ENCODE peak calls at places on chromosome 4, in ten cellular contexts. S, N, T, X, A, B, V, K, J and L are unnamed samples.

GRCh38 chr4:6137027-6137746 is 63.2 kb downstream of the JAKMIP1 start:
- DNase-seq in X (no peak), B (no peak), A (no peak), N (no peak), V (no peak), S (no peak), J (no peak), K (no peak), T (no peak), L (no peak)

GRCh38 chr4:149983931-149984330 is 94.3 kb upstream of the DCLK2 start:
- DNase-seq in V (no peak), S (no peak), B (no peak), J (no peak), K (no peak), X (no peak), N (no peak), T (no peak), A (no peak), L (no peak)

GRCh38 chr4:124389591-124389990 is 322.9 kb downstream of the ANKRD50 start:
- DNase-seq in V (no peak), T (no peak), S (no peak), N (no peak), J (no peak), K (no peak), X (no peak), A (peak; percentile 10), B (no peak), L (no peak)

GRCh38 chr4:123554819-123555499 is 158.4 kb downstream of the SPRY1 start:
- DNase-seq in B (no peak), A (no peak), S (no peak), T (peak; percentile 44), V (no peak), N (no peak), K (no peak), J (no peak), X (no peak), L (no peak)

GRCh38 chr4:1356181-1356998 is 9.4 kb downstream of the UVSSA start:
- DNase-seq in N (no peak), B (no peak), A (peak; percentile 32), S (peak; percentile 36), X (no peak), J (no peak), T (peak; percentile 42), V (no peak), K (peak; percentile 64), L (no peak)

GRCh38 chr4:61408861-61409260 is 208.7 kb downstream of the ADGRL3 start:
- DNase-seq in K (no peak), X (no peak), S (no peak), N (no peak), J (no peak), A (no peak), B (no peak), V (no peak), T (no peak), L (no peak)

GRCh38 chr4:47744253-47744652 is 93.6 kb downstream of the CORIN start:
- DNase-seq in N (no peak), J (no peak), K (no peak), V (no peak), A (no peak), S (no peak), B (no peak), T (no peak), X (no peak), L (no peak)

GRCh38 chr4:89254847-89255246 is 52.8 kb downstream of the GPRIN3 start:
- DNase-seq in V (no peak), N (no peak), X (no peak), B (peak; percentile 43), K (no peak), T (no peak), J (no peak), S (no peak), A (peak; percentile 7), L (no peak)

GRCh38 chr4:27886075-27886474 is 1025.4 kb downstream of the STIM2 start:
- DNase-seq in J (no peak), V (no peak), B (no peak), S (no peak), X (no peak), A (no peak), N (no peak), T (no peak), K (no peak), L (no peak)

GRCh38 chr4:183377491-183377890 is 55.3 kb upstream of the CLDN24 start:
- DNase-seq in A (no peak), T (no peak), B (no peak), X (no peak), S (no peak), V (no peak), N (no peak), K (no peak), J (no peak), L (no peak)

GRCh38 chr4:38230121-38230728 is 270.0 kb downstream of the PTTG2 start:
- DNase-seq in J (no peak), B (no peak), N (no peak), V (no peak), X (no peak), T (no peak), S (no peak), K (no peak), A (no peak), L (peak; percentile 79)

GRCh38 chr4:48068182-48068581 is 51.6 kb downstream of the NIPAL1 start:
- DNase-seq in T (no peak), J (no peak), A (no peak), N (no peak), S (no peak), K (no peak), B (no peak), X (no peak), V (no peak), L (no peak)

GRCh38 chr4:170003071-170004070 is 22.8 kb downstream of the MFAP3L start:
- DNase-seq in J (no peak), S (no peak), A (no peak), V (no peak), N (no peak), T (no peak), X (no peak), K (no peak), B (no peak), L (no peak)

GRCh38 chr4:3780347-3781171 is 14.4 kb downstream of the ADRA2C start:
- DNase-seq in S (no peak), V (no peak), B (no peak), A (no peak), T (no peak), J (no peak), N (no peak), K (no peak), X (no peak), L (no peak)

GRCh38 chr4:29082684-29083083 is 1637.5 kb upstream of the PCDH7 start:
- DNase-seq in T (no peak), K (no peak), A (no peak), N (no peak), X (no peak), V (no peak), B (no peak), J (no peak), S (no peak), L (no peak)

DNA sequence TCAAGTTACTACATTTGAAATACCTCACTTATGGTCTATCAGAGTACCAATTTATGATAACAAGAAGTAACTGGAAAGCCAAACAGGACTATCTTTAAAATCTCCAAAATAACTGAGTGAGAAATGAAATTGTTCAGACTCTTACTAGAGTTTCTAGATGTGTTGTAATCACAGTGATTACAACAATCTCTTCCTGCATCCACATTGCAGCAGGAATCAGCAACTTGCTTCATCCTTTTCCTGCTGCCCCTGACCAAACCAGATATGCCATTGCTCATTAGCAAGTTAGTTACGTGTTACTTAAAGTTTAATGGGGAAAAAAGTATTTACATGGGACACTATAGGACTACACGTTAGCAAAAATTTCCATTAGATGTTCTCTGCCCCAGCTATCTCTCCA is 245.1 kb upstream of the SMIM31 start:
- DNase-seq in A (no peak), X (no peak), N (no peak), V (no peak), K (no peak), T (no peak), S (no peak), J (no peak), B (no peak), L (no peak)
- TF ChIP-seq CTCF in A (no peak), X (no peak), N (no peak), V (no peak), K (no peak), T (no peak), S (no peak), J (no peak), B (no peak), L (no peak)

GRCh38 chr4:147683172-147683571 is 791 bp downstream of the PRMT9 start:
- DNase-seq in T (no peak), B (no peak), A (peak; percentile 32), K (no peak), J (no peak), V (no peak), N (no peak), X (no peak), S (no peak), L (peak; percentile 43)
- H3K4me3 ChIP-seq in T (peak overlapping the region; percentile 57), B (peak overlapping the region; percentile 73), A (peak overlapping the region; percentile 82), K (peak overlapping the region; percentile 90), J (peak overlapping the region; percentile 86), V (peak overlapping the region; percentile 60), N (peak overlapping the region; percentile 86), X (peak overlapping the region; percentile 61), S (peak overlapping the region; percentile 83), L (peak overlapping the region; percentile 33)

GRCh38 chr4:155688211-155688610 is 21.6 kb downstream of the GUCY1A1 start:
- DNase-seq in K (no peak), J (no peak), T (no peak), X (no peak), S (no peak), N (no peak), A (no peak), B (no peak), V (no peak), L (no peak)
- H3K4me1 ChIP-seq in K (peaks cover 84% of the 10 kb centered on the region), J (peaks cover 3% of the 10 kb centered on the region), T (peaks cover 31% of the 10 kb centered on the region), X (no peaks in the 10 kb centered on the region), S (no peaks in the 10 kb centered on the region), N (peaks cover 22% of the 10 kb centered on the region), A (no peaks in the 10 kb centered on the region), B (no peaks in the 10 kb centered on the region), V (peaks cover 13% of the 10 kb centered on the region), L (no peaks in the 10 kb centered on the region)

GRCh38 chr4:74203467-74203866 is 45.5 kb downstream of the MTHFD2L start:
- DNase-seq in B (no peak), K (no peak), A (no peak), S (no peak), V (no peak), X (no peak), T (no peak), N (no peak), J (no peak), L (no peak)

GRCh38 chr4:74205559-74205958 is 47.6 kb downstream of the MTHFD2L start:
- DNase-seq in T (no peak), S (no peak), K (no peak), V (no peak), X (no peak), A (no peak), N (no peak), B (no peak), J (no peak), L (no peak)

GRCh38 chr4:74202062-74202586 is 44.2 kb downstream of the MTHFD2L start:
- DNase-seq in J (no peak), T (no peak), S (no peak), B (no peak), A (peak; percentile 53), N (no peak), K (no peak), X (no peak), V (no peak), L (no peak)

GRCh38 chr4:74205046-74205445 is 47.1 kb downstream of the MTHFD2L start:
- DNase-seq in A (no peak), T (no peak), X (no peak), K (no peak), S (no peak), N (no peak), J (no peak), B (no peak), V (no peak), L (no peak)

GRCh38 chr4:74206088-74206826 is 48.3 kb downstream of the MTHFD2L start:
- DNase-seq in T (no peak), B (no peak), N (no peak), A (peak; percentile 55), X (no peak), K (no peak), J (no peak), S (no peak), V (no peak), L (no peak)
- TF ChIP-seq CTCF in T (no peak), B (no peak), N (no peak), A (no peak), X (no peak), K (no peak), J (no peak), S (no peak), V (no peak), L (no peak)